ENCODE peak calls at places on chromosomes 12 and 14, in six cellular contexts. R is sciatic nerve; N is Panc1; W is activated CD8-positive, alpha-beta T cell treated with anti-CD3 and anti-CD28 coated beads for 36 hours; K is right lobe of liver; Y is activated CD4-positive, alpha-beta T cell treated with anti-CD3 and anti-CD28 coated beads for 36 hours. J is an unnamed sample.
A peak's percentile ranks its signal among the peaks of the same experiment; 100 is the strongest.

GRCh38 chr14:75204106-75204505 is 27.7 kb upstream of the TMED10 start:
- ATAC-seq in K (no peak), R (peak; percentile 83), N (no peak), Y (peak; percentile 52), W (peak; percentile 36), J (peak; percentile 69)

GRCh38 chr12:121649819-121650353 is 19.6 kb downstream of the MORN3 start:
- ATAC-seq in R (no peak), K (no peak), W (peak; percentile 77), N (no peak), Y (peak; percentile 69), J (peak; percentile 75)

GRCh38 chr12:117439531-117440001 is 78.1 kb upstream of the NOS1 start:
- ATAC-seq in N (peak; percentile 50), W (no peak), K (peak; percentile 9), R (no peak), Y (no peak), J (no peak)

GRCh38 chr14:105019861-105020814 is 745 bp downstream of the CDCA4 start:
- ATAC-seq in Y (peak; percentile 7), R (no peak), N (no peak), W (peak; percentile 20), K (no peak), J (peak; percentile 14)

GRCh38 chr14:101503431-101504095 is 57.7 kb upstream of the DIO3 start:
- ATAC-seq in Y (no peak), W (no peak), K (no peak), N (no peak), R (no peak), J (no peak)

GRCh38 chr14:39229601-39230110 is 4.1 kb upstream of the MIA2 start:
- ATAC-seq in R (no peak), K (no peak), W (peak; percentile 14), N (no peak), Y (peak; percentile 19), J (peak; percentile 9)

GRCh38 chr12:19528750-19529149 is 89.5 kb downstream of the AEBP2 start:
- ATAC-seq in K (no peak), Y (peak; percentile 33), N (no peak), R (no peak), W (peak; percentile 61), J (peak; percentile 77)

GRCh38 chr12:85057370-85057963 is 21.3 kb downstream of the LRRIQ1 start:
- ATAC-seq in W (no peak), R (no peak), K (peak; percentile 62), Y (no peak), N (no peak), J (no peak)

GRCh38 chr12:51922762-51923505 is 15.6 kb downstream of the ACVRL1 start:
- ATAC-seq in N (peak; percentile 24), K (peak; percentile 67), W (no peak), R (peak; percentile 85), Y (no peak), J (no peak)

GRCh38 chr12:6563448-6564050 is 4.5 kb downstream of the NOP2 start:
- ATAC-seq in Y (peak; percentile 37), K (peak; percentile 22), R (no peak), N (peak; percentile 50), W (peak; percentile 33), J (peak; percentile 45)

GRCh38 chr14:68741839-68742470 is 50.9 kb downstream of the ZFP36L1 start:
- ATAC-seq in Y (no peak), N (no peak), K (peak; percentile 36), W (no peak), R (peak; percentile 72), J (no peak)

GRCh38 chr14:105205718-105206208 is 24.7 kb upstream of the NUDT14 start:
- ATAC-seq in Y (no peak), W (no peak), N (peak; percentile 23), K (no peak), R (peak; percentile 4), J (no peak)

GRCh38 chr12:3683670-3684069 is 69.2 kb downstream of the CRACR2A start:
- ATAC-seq in R (no peak), K (no peak), N (no peak), Y (no peak), W (no peak), J (no peak)

GRCh38 chr12:29863665-29864064 is 79.9 kb upstream of the TMTC1 start:
- ATAC-seq in Y (no peak), W (no peak), N (no peak), K (no peak), R (no peak), J (no peak)